ENCODE peak calls at places on chromosomes 16 and 17, in seven cellular contexts. P is H1; I is activated T-cell treated with anti-CD3 and anti-CD28 coated beads, Interleukin-2, amount 50 U/mL, for 72 hours; M is GDM1; U is germinal center; A is OCI-LY7; O is GM23338. Y is an unnamed sample.

GRCh38 chr17:46756861-46757260 is 61.6 kb downstream of the WNT3 start:
- DNase-seq in M (no peak), A (no peak), I (no peak), O (no peak), U (no peak), P (no peak), Y (no peak)

GRCh38 chr16:11871193-11871592 is 19.9 kb upstream of the RSL1D1 start:
- DNase-seq in I (no peak), A (no peak), O (peak), M (no peak), P (peak), U (no peak), Y (no peak)

GRCh38 chr17:72270530-72270929 is 149.7 kb downstream of the SOX9 start:
- DNase-seq in O (no peak), A (no peak), P (no peak), M (no peak), I (no peak), U (no peak), Y (no peak)

GRCh38 chr17:65896889-65897288 is 295.0 kb downstream of the CEP112 start:
- DNase-seq in O (no peak), M (no peak), P (no peak), U (no peak), I (no peak), A (no peak), Y (no peak)

GRCh38 chr17:74297941-74298340 is 23.9 kb downstream of the DNAI2 start:
- DNase-seq in I (peak), P (no peak), U (no peak), M (no peak), A (no peak), O (no peak), Y (no peak)

GRCh38 chr17:76233588-76234353 is 6.5 kb downstream of the RNF157 start:
- DNase-seq in O (no peak), P (no peak), M (no peak), I (no peak), U (no peak), A (no peak), Y (no peak)

GRCh38 chr16:84177740-84178070 is 9.2 kb downstream of the TAF1C start:
- DNase-seq in U (no peak), O (no peak), P (no peak), M (no peak), A (no peak), I (peak), Y (peak)

GRCh38 chr17:14468858-14469257 is 168.0 kb downstream of the HS3ST3B1 start:
- DNase-seq in O (no peak), U (no peak), M (no peak), A (no peak), I (no peak), P (no peak), Y (no peak)

GRCh38 chr16:57757883-57758282 is 22.3 kb downstream of the KATNB1 start:
- DNase-seq in U (no peak), A (no peak), O (no peak), P (no peak), I (no peak), M (no peak), Y (no peak)